ENCODE peak calls at places on chromosomes 11 and 22, in six cellular contexts. One of them, this sample, is unnamed. For H3K9me3, the result is how much of the 10 kb centered on the place peaks cover.

GRCh38 chr11:46380340-46381045 is 976 bp upstream of the MDK start:
- DNase-seq in CD4-positive, CD25-positive, alpha-beta regulatory T cell: peak
- DNase-seq in cardiac muscle cell: peak
- DNase-seq in ovary: peak
- DNase-seq in Panc1: no peak
- DNase-seq in right atrium auricular region: peak
- DNase-seq in this sample: no peak

GRCh38 chr11:81497202-81497804 is 1236.4 kb downstream of the FAM181B start:
- DNase-seq in ovary: no peak
- DNase-seq in CD4-positive, CD25-positive, alpha-beta regulatory T cell: no peak
- DNase-seq in right atrium auricular region: no peak
- DNase-seq in Panc1: peak
- DNase-seq in cardiac muscle cell: peak
- DNase-seq in this sample: peak

GRCh38 chr11:28585007-28585406 is 476.8 kb downstream of the METTL15 start:
- DNase-seq in ovary: no peak
- DNase-seq in cardiac muscle cell: no peak
- DNase-seq in CD4-positive, CD25-positive, alpha-beta regulatory T cell: no peak
- DNase-seq in right atrium auricular region: no peak
- DNase-seq in Panc1: no peak
- DNase-seq in this sample: no peak

GRCh38 chr11:45079075-45079444 is 67.4 kb upstream of the PRDM11 start:
- DNase-seq in CD4-positive, CD25-positive, alpha-beta regulatory T cell: no peak
- DNase-seq in ovary: no peak
- DNase-seq in cardiac muscle cell: no peak
- DNase-seq in Panc1: no peak
- DNase-seq in right atrium auricular region: no peak
- DNase-seq in this sample: no peak

GRCh38 chr11:94544832-94545640 is 1.3 kb downstream of the FUT4 start:
- DNase-seq in Panc1: no peak
- DNase-seq in right atrium auricular region: no peak
- DNase-seq in cardiac muscle cell: no peak
- DNase-seq in CD4-positive, CD25-positive, alpha-beta regulatory T cell: no peak
- DNase-seq in ovary: peak
- DNase-seq in this sample: no peak

GRCh38 chr11:115541518-115541917 is 37.3 kb upstream of the CADM1 start:
- DNase-seq in ovary: no peak
- DNase-seq in Panc1: no peak
- DNase-seq in cardiac muscle cell: peak
- DNase-seq in right atrium auricular region: no peak
- DNase-seq in CD4-positive, CD25-positive, alpha-beta regulatory T cell: no peak
- DNase-seq in this sample: no peak

GRCh38 chr22:24402460-24403192 is 24.8 kb upstream of the ADORA2A start:
- DNase-seq in right atrium auricular region: peak
- DNase-seq in Panc1: peak
- DNase-seq in cardiac muscle cell: peak
- DNase-seq in CD4-positive, CD25-positive, alpha-beta regulatory T cell: no peak
- DNase-seq in ovary: peak
- DNase-seq in this sample: no peak

GRCh38 chr11:64000026-64000739 is 13.9 kb downstream of the OTUB1 start:
- DNase-seq in right atrium auricular region: peak
- DNase-seq in cardiac muscle cell: peak
- DNase-seq in ovary: peak
- DNase-seq in CD4-positive, CD25-positive, alpha-beta regulatory T cell: peak
- DNase-seq in Panc1: no peak
- DNase-seq in this sample: no peak

GRCh38 chr11:75288846-75289760 is 48.5 kb downstream of the TPBGL start:
- DNase-seq in cardiac muscle cell: no peak
- DNase-seq in Panc1: no peak
- DNase-seq in CD4-positive, CD25-positive, alpha-beta regulatory T cell: no peak
- DNase-seq in right atrium auricular region: no peak
- DNase-seq in ovary: no peak
- DNase-seq in this sample: no peak

GRCh38 chr11:65777241-65777640 is 3.5 kb downstream of the AP5B1 start:
- DNase-seq in right atrium auricular region: peak
- DNase-seq in cardiac muscle cell: no peak
- DNase-seq in CD4-positive, CD25-positive, alpha-beta regulatory T cell: no peak
- DNase-seq in Panc1: no peak
- DNase-seq in ovary: no peak
- DNase-seq in this sample: no peak

GRCh38 chr11:9716275-9717039 is 52.6 kb downstream of the SWAP70 start:
- DNase-seq in right atrium auricular region: no peak
- DNase-seq in CD4-positive, CD25-positive, alpha-beta regulatory T cell: no peak
- DNase-seq in cardiac muscle cell: no peak
- DNase-seq in ovary: no peak
- DNase-seq in Panc1: no peak
- DNase-seq in this sample: no peak

GRCh38 chr11:24716403-24716802 is 219.6 kb downstream of the LUZP2 start:
- DNase-seq in cardiac muscle cell: no peak
- DNase-seq in CD4-positive, CD25-positive, alpha-beta regulatory T cell: no peak
- DNase-seq in right atrium auricular region: no peak
- DNase-seq in ovary: no peak
- DNase-seq in Panc1: no peak
- DNase-seq in this sample: no peak

GRCh38 chr11:7965386-7965785 is at the start of gene NLRP10:
- DNase-seq in cardiac muscle cell: no peak
- DNase-seq in Panc1: no peak
- DNase-seq in CD4-positive, CD25-positive, alpha-beta regulatory T cell: no peak
- DNase-seq in right atrium auricular region: no peak
- DNase-seq in ovary: no peak
- DNase-seq in this sample: no peak

GRCh38 chr22:31556627-31557203 is 60.4 kb downstream of the SFI1 start:
- DNase-seq in Panc1: no peak
- DNase-seq in cardiac muscle cell: peak
- DNase-seq in ovary: no peak
- DNase-seq in right atrium auricular region: no peak
- DNase-seq in CD4-positive, CD25-positive, alpha-beta regulatory T cell: peak
- DNase-seq in this sample: no peak

DNA sequence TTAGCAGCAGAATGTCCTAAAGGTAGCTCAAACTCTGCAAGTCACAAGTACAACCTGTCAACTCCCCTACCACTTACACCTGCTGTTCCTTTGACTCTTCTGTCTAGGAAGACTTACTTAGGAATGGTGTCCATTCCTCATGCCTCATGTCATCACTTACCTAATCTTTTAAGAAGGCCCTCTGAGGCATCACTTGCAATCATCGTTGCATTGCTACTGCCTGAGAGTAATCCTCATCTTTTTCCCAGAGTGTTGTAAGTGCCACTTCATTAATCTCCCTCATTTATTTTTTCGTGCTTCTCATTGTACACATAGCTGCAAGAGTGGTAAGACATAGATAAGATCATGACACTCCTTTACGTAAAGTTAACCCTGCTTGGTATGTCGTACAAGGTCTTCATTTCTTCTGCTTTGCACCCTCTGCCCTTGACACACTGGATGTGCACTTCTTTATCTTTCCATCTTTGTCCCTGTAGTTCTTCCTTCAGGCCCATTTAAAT is 54.6 kb downstream of the SFI1 start:
- DNase-seq in right atrium auricular region: no peak
- DNase-seq in ovary: no peak
- DNase-seq in cardiac muscle cell: no peak
- DNase-seq in Panc1: no peak
- DNase-seq in CD4-positive, CD25-positive, alpha-beta regulatory T cell: no peak
- DNase-seq in this sample: no peak
- H3K9me3 ChIP-seq in right atrium auricular region: under half
- H3K9me3 ChIP-seq in ovary: under half
- H3K9me3 ChIP-seq in cardiac muscle cell: under half
- H3K9me3 ChIP-seq in Panc1: under half
- H3K9me3 ChIP-seq in CD4-positive, CD25-positive, alpha-beta regulatory T cell: under half
- H3K9me3 ChIP-seq in this sample: under half

GRCh38 chr11:62921573-62922188 is 518 bp upstream of the CHRM1 start:
- DNase-seq in right atrium auricular region: no peak
- DNase-seq in Panc1: no peak
- DNase-seq in ovary: no peak
- DNase-seq in cardiac muscle cell: no peak
- DNase-seq in CD4-positive, CD25-positive, alpha-beta regulatory T cell: no peak
- DNase-seq in this sample: peak
- H3K4me3 ChIP-seq in right atrium auricular region: no peak
- H3K4me3 ChIP-seq in Panc1: peak
- H3K4me3 ChIP-seq in ovary: no peak
- H3K4me3 ChIP-seq in cardiac muscle cell: no peak
- H3K4me3 ChIP-seq in CD4-positive, CD25-positive, alpha-beta regulatory T cell: no peak
- H3K4me3 ChIP-seq in this sample: peak

GRCh38 chr22:49108636-49109315 is 718.9 kb downstream of the BRD1 start:
- DNase-seq in Panc1: no peak
- DNase-seq in cardiac muscle cell: no peak
- DNase-seq in CD4-positive, CD25-positive, alpha-beta regulatory T cell: no peak
- DNase-seq in right atrium auricular region: no peak
- DNase-seq in ovary: no peak
- DNase-seq in this sample: no peak

GRCh38 chr22:49106136-49106930 is 721.3 kb downstream of the BRD1 start:
- DNase-seq in cardiac muscle cell: no peak
- DNase-seq in right atrium auricular region: no peak
- DNase-seq in CD4-positive, CD25-positive, alpha-beta regulatory T cell: no peak
- DNase-seq in ovary: no peak
- DNase-seq in Panc1: no peak
- DNase-seq in this sample: no peak

GRCh38 chr22:49107961-49108530 is 719.6 kb downstream of the BRD1 start:
- DNase-seq in ovary: no peak
- DNase-seq in CD4-positive, CD25-positive, alpha-beta regulatory T cell: no peak
- DNase-seq in cardiac muscle cell: no peak
- DNase-seq in Panc1: no peak
- DNase-seq in right atrium auricular region: no peak
- DNase-seq in this sample: no peak

GRCh38 chr22:49104434-49104833 is 723.2 kb downstream of the BRD1 start:
- DNase-seq in cardiac muscle cell: no peak
- DNase-seq in ovary: no peak
- DNase-seq in right atrium auricular region: no peak
- DNase-seq in Panc1: no peak
- DNase-seq in CD4-positive, CD25-positive, alpha-beta regulatory T cell: no peak
- DNase-seq in this sample: no peak

DNA sequence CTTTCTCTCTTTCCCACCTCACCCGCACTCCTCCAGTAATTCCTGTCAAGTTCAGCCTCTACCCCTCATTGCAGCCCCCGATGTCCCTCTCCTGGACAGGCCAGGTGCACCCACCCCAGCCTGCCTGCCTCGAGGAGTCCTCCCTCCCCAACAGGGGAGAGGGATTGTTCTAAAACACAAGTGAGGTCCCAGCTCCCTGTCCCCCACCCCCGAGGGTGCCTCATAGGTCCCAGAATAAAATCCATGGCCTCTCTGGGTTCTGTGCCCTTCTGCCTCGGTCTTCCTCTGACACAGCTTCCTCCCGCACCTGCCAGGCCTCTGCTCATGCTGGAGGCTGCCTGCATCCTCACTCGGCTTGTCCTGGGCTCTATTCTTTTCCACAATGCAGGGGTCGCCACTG is 720.1 kb downstream of the BRD1 start:
- DNase-seq in right atrium auricular region: no peak
- DNase-seq in cardiac muscle cell: no peak
- DNase-seq in Panc1: no peak
- DNase-seq in CD4-positive, CD25-positive, alpha-beta regulatory T cell: no peak
- DNase-seq in ovary: no peak
- DNase-seq in this sample: no peak
- H3K9me3 ChIP-seq in right atrium auricular region: under half
- H3K9me3 ChIP-seq in cardiac muscle cell: under half
- H3K9me3 ChIP-seq in Panc1: under half
- H3K9me3 ChIP-seq in CD4-positive, CD25-positive, alpha-beta regulatory T cell: under half
- H3K9me3 ChIP-seq in ovary: under half
- H3K9me3 ChIP-seq in this sample: under half

GRCh38 chr11:113449743-113450142 is 25.5 kb downstream of the DRD2 start:
- DNase-seq in ovary: no peak
- DNase-seq in CD4-positive, CD25-positive, alpha-beta regulatory T cell: no peak
- DNase-seq in right atrium auricular region: no peak
- DNase-seq in Panc1: no peak
- DNase-seq in cardiac muscle cell: no peak
- DNase-seq in this sample: no peak
- H3K4me3 ChIP-seq in ovary: no peak
- H3K4me3 ChIP-seq in CD4-positive, CD25-positive, alpha-beta regulatory T cell: no peak
- H3K4me3 ChIP-seq in right atrium auricular region: no peak
- H3K4me3 ChIP-seq in Panc1: no peak
- H3K4me3 ChIP-seq in cardiac muscle cell: no peak
- H3K4me3 ChIP-seq in this sample: no peak

GRCh38 chr11:111697910-111698309 is 68.3 kb downstream of the PPP2R1B start:
- DNase-seq in cardiac muscle cell: no peak
- DNase-seq in CD4-positive, CD25-positive, alpha-beta regulatory T cell: no peak
- DNase-seq in ovary: no peak
- DNase-seq in Panc1: no peak
- DNase-seq in right atrium auricular region: no peak
- DNase-seq in this sample: no peak

GRCh38 chr11:111698852-111699559 is 67.2 kb downstream of the PPP2R1B start:
- DNase-seq in ovary: no peak
- DNase-seq in Panc1: no peak
- DNase-seq in CD4-positive, CD25-positive, alpha-beta regulatory T cell: no peak
- DNase-seq in cardiac muscle cell: no peak
- DNase-seq in right atrium auricular region: no peak
- DNase-seq in this sample: no peak

GRCh38 chr11:111699579-111700156 is 66.5 kb downstream of the PPP2R1B start:
- DNase-seq in cardiac muscle cell: no peak
- DNase-seq in ovary: no peak
- DNase-seq in Panc1: no peak
- DNase-seq in right atrium auricular region: no peak
- DNase-seq in CD4-positive, CD25-positive, alpha-beta regulatory T cell: no peak
- DNase-seq in this sample: no peak

GRCh38 chr11:111694851-111695250 is 71.3 kb downstream of the PPP2R1B start:
- DNase-seq in Panc1: no peak
- DNase-seq in right atrium auricular region: no peak
- DNase-seq in cardiac muscle cell: no peak
- DNase-seq in ovary: no peak
- DNase-seq in CD4-positive, CD25-positive, alpha-beta regulatory T cell: no peak
- DNase-seq in this sample: no peak

DNA sequence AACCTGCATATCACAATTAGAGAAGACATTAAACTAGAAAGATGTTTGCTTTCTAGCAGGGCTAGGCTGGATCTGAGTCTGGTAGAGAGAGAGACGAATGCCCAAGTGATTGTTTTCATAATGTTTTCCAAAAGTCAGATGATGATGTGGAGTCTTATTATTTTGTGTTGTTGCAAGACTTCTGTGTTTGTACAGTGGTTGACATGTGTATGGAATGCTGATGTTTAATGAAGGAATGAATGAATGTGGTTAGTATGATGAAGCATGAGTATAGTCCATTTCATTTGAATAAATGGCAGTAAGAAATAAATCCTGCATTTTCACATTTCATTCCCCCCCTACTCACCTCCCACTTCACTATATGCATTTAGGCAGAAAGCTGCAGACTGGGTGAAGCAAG is 69.6 kb downstream of the PPP2R1B start:
- DNase-seq in Panc1: no peak
- DNase-seq in right atrium auricular region: no peak
- DNase-seq in CD4-positive, CD25-positive, alpha-beta regulatory T cell: no peak
- DNase-seq in cardiac muscle cell: no peak
- DNase-seq in ovary: no peak
- DNase-seq in this sample: no peak
- H3K9me3 ChIP-seq in Panc1: under half
- H3K9me3 ChIP-seq in right atrium auricular region: under half
- H3K9me3 ChIP-seq in CD4-positive, CD25-positive, alpha-beta regulatory T cell: under half
- H3K9me3 ChIP-seq in cardiac muscle cell: under half
- H3K9me3 ChIP-seq in ovary: under half
- H3K9me3 ChIP-seq in this sample: under half